ENCODE peak calls at places on chromosomes 6 and 20, in five cellular contexts. B is neuronal stem cell, L is IMR-90, T is HCT116, X is mesenchymal stem cell. V is an unnamed sample.

GRCh38 chr6:34301408-34301807 is 52.6 kb upstream of the SMIM29 start:
- DNase-seq in B (no peak), L (peak; percentile 94), T (no peak), X (peak; percentile 77), V (no peak)

GRCh38 chr20:31543966-31544598 is 29.8 kb downstream of the HM13 start:
- DNase-seq in B (no peak), L (peak; percentile 98), T (no peak), X (peak; percentile 95), V (peak; percentile 72)

GRCh38 chr6:85185977-85186376 is 263.9 kb upstream of the NT5E start:
- DNase-seq in B (no peak), L (peak; percentile 22), T (no peak), X (no peak), V (no peak)

GRCh38 chr6:47737406-47737805 is 39.0 kb downstream of the ADGRF4 start:
- DNase-seq in B (no peak), L (no peak), T (no peak), X (no peak), V (no peak)

GRCh38 chr20:309841-310644 is 12.7 kb downstream of the ZCCHC3 start:
- DNase-seq in B (peak; percentile 99), L (peak; percentile 99), T (no peak), X (peak; percentile 100), V (peak; percentile 36)

GRCh38 chr6:16450285-16450684 is 211.9 kb downstream of the GMPR start:
- DNase-seq in B (no peak), L (peak; percentile 98), T (peak; percentile 38), X (peak; percentile 91), V (no peak)

GRCh38 chr6:21355638-21356037 is 237.9 kb upstream of the SOX4 start:
- DNase-seq in B (no peak), L (no peak), T (no peak), X (no peak), V (no peak)

GRCh38 chr6:66210964-66211363 is 503.9 kb upstream of the EYS start:
- DNase-seq in B (no peak), L (no peak), T (no peak), X (peak; percentile 6), V (no peak)

GRCh38 chr6:144731229-144731628 is 446.1 kb downstream of the UTRN start:
- DNase-seq in B (no peak), L (no peak), T (no peak), X (no peak), V (no peak)

GRCh38 chr6:53492860-53493634 is 51.9 kb downstream of the GCLC start:
- DNase-seq in B (peak; percentile 38), L (peak; percentile 73), T (peak; percentile 34), X (peak; percentile 82), V (peak; percentile 65)

GRCh38 chr20:45444050-45444449 is 25.5 kb upstream of the WFDC2 start:
- DNase-seq in B (no peak), L (no peak), T (no peak), X (no peak), V (no peak)

GRCh38 chr6:44507014-44507413 is 119.5 kb downstream of the CDC5L start:
- DNase-seq in B (no peak), L (no peak), T (no peak), X (no peak), V (no peak)

GRCh38 chr6:129637340-129638054 is 72.5 kb downstream of the ARHGAP18 start:
- DNase-seq in B (no peak), L (no peak), T (no peak), X (no peak), V (no peak)

GRCh38 chr6:30719356-30719755 is 796 bp upstream of the TUBB start:
- DNase-seq in B (no peak), L (no peak), T (no peak), X (no peak), V (no peak)

GRCh38 chr6:96157018-96157565 is 141.3 kb downstream of the FUT9 start:
- DNase-seq in B (no peak), L (no peak), T (no peak), X (peak; percentile 15), V (no peak)

GRCh38 chr20:38023181-38024085 is 9.8 kb downstream of the TTI1 start:
- DNase-seq in B (no peak), L (peak; percentile 96), T (no peak), X (peak; percentile 93), V (no peak)

DNA sequence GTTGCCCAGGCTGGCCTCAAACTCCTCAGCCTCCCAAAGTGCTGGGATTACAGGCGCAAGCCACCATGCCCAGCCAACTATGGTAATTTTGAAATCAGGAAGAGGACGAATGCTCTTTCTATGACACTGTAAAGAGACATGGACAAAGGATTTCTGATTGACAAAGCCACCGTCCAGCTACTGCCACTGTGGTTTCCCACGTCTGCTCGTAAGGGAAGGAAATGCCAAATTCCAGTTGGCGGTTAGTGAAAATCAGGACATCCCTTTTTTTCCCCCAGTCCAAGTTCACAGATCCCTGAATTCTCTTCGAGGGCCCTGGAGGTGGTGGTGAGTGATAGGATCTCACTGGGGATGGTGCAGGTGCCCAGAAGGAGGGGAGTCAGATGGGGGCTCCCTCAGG is 31.2 kb downstream of the SNAI1 start:
- DNase-seq in B (no peak), L (no peak), T (no peak), X (no peak), V (no peak)
- H2AFZ ChIP-seq in B (peak overlapping the region; percentile 13), L (no peak overlapping the region), T (no peak overlapping the region), X (no peak overlapping the region), V (no peak overlapping the region)

DNA sequence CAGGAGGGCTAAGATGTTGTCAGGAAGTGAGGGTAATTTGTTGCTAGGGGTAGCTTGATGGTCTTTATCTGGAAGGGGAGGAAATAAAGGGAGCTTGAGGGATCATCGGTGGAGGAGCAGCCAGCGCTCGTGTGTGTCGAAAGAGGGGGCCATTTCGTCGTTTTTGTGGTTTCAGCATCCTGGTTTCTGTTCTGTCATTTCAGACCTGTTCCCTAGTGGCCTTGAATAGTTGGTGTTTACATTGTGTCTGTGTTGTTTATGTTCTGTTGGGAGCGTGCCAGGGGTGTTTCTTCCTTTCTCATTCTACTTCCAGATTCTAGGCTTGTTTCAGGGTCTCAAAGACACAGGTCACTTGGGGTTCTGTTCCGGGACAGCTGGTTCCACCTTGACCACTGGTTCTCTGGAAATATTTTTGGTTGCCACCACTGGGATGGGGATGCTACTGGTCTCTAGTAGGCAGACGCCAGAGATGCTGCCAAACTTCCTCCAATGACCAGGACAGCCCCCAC is 113.9 kb upstream of the NAA20 start:
- DNase-seq in B (no peak), L (peak; percentile 76), T (no peak), X (peak; percentile 94), V (no peak)
- H2AFZ ChIP-seq in B (no peak overlapping the region), L (no peak overlapping the region), T (no peak overlapping the region), X (no peak overlapping the region), V (no peak overlapping the region)

GRCh38 chr6:118890997-118891790 is 2.8 kb upstream of the ASF1A start:
- DNase-seq in B (no peak), L (no peak), T (no peak), X (no peak), V (no peak)

GRCh38 chr6:118886641-118887040 is 7.3 kb upstream of the ASF1A start:
- DNase-seq in B (no peak), L (no peak), T (no peak), X (no peak), V (no peak)

GRCh38 chr6:118893095-118893881 is 664 bp upstream of the ASF1A start:
- DNase-seq in B (no peak), L (peak; percentile 67), T (no peak), X (peak; percentile 84), V (peak; percentile 62)

GRCh38 chr6:118892248-118893094 is 1.5 kb upstream of the ASF1A start:
- DNase-seq in B (no peak), L (no peak), T (no peak), X (no peak), V (no peak)

DNA sequence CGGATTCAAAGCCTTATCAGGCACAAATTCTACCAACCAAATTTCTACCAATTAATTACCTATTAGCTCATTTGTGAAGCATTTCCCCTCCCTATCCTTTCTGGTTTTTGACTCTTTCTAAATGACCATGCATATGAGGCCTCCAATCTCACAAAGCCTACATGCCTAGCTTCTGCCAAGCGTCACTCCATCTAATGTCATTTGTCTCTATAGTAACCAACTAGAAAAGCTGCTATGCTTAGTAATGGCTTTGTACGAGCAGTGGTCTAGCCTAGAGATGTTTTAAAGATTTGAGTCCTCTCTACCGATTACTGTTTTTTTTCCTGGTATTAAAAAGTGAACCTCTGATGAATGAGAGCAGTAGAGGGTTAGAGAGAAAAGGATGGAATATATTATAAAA is 4.8 kb upstream of the ASF1A start:
- DNase-seq in B (no peak), L (no peak), T (no peak), X (no peak), V (no peak)
- H2AFZ ChIP-seq in B (no peak overlapping the region), L (no peak overlapping the region), T (no peak overlapping the region), X (no peak overlapping the region), V (no peak overlapping the region)

DNA sequence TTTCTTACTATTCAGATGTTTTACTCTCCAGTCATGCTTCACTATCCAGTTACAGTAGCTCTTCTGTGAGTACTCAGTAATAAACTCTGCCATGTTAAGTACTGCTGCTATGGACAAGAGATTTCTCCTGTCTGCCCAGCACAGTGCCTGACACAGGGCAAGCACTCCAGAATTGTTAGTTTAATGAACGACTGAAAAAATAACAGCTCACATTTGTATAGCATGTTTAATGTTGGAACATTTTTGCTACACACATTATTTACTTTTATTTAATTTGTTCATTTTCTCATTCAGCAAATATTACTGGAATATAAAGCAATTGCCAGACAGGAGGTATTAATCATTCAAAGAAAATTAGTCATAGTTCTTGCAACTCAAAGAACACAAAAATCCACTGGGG is 142.6 kb upstream of the HMGN3 start:
- DNase-seq in B (no peak), L (no peak), T (no peak), X (no peak), V (peak; percentile 3)
- H2AFZ ChIP-seq in B (no peak overlapping the region), L (no peak overlapping the region), T (no peak overlapping the region), X (no peak overlapping the region), V (no peak overlapping the region)

DNA sequence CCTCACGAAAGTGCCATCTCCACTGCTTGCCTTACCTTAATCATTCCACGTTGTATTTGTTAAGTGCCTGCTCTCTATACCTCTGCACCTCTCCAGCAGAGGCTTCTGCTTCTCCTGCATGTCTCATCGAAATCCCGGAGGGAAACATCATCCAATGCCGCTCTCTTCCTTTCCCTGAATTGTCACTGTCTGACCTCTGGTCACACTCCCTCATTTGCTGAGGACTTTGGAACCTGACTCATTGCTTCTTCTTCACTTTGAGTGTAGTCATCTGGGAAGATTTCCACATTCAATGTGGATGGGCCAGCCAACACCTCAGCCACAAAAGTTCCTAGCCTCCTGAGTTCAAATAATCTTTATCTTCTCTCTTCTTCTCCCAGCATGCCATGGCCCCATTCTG is 78.9 kb upstream of the BEND6 start:
- DNase-seq in B (no peak), L (peak; percentile 26), T (no peak), X (no peak), V (no peak)
- H2AFZ ChIP-seq in B (no peak overlapping the region), L (no peak overlapping the region), T (no peak overlapping the region), X (no peak overlapping the region), V (no peak overlapping the region)